ENCODE peak calls at places on chromosome 4, in ten cellular contexts. M is neuronal stem cell; O is Karpas-422; Y is naive thymus-derived CD4-positive, alpha-beta T cell; K is ovary; T is stomach; C is osteoblast; E is right lobe of liver; S is ascending aorta; H is iPS DF 6.9. V is an unnamed sample.

GRCh38 chr4:42579903-42580302 is 77.0 kb downstream of the ATP8A1 start:
- DNase-seq in K (no peak), O (no peak), C (no peak), H (no peak), M (no peak), T (no peak), S (no peak), Y (no peak), E (no peak), V (no peak)

GRCh38 chr4:179692251-179692650 is 2250.0 kb upstream of the AGA start:
- DNase-seq in S (no peak), Y (no peak), M (no peak), E (no peak), K (no peak), T (no peak), C (no peak), O (no peak), H (no peak), V (no peak)

GRCh38 chr4:105197777-105198176 is 51.1 kb downstream of the TET2 start:
- DNase-seq in E (no peak), C (no peak), M (no peak), K (no peak), T (no peak), Y (no peak), S (no peak), H (no peak), O (no peak), V (no peak)

GRCh38 chr4:7691992-7692391 is 247.7 kb downstream of the AFAP1 start:
- DNase-seq in M (no peak), O (no peak), E (no peak), Y (no peak), K (peak; percentile 46), C (peak; percentile 58), T (no peak), H (no peak), S (no peak), V (no peak)

GRCh38 chr4:140603286-140603685 is 34.5 kb upstream of the UCP1 start:
- DNase-seq in Y (no peak), C (no peak), K (no peak), H (no peak), T (no peak), S (no peak), O (no peak), E (no peak), M (no peak), V (no peak)

GRCh38 chr4:168387091-168387490 is 68.5 kb upstream of the DDX60 start:
- DNase-seq in C (no peak), O (no peak), S (no peak), T (no peak), M (no peak), K (no peak), E (no peak), H (no peak), Y (no peak), V (no peak)

GRCh38 chr4:41362647-41363383 is 106.1 kb downstream of the UCHL1 start:
- DNase-seq in S (no peak), Y (no peak), E (no peak), T (no peak), O (no peak), H (no peak), C (no peak), K (no peak), M (no peak), V (peak; percentile 54)

GRCh38 chr4:76090241-76090691 is 15.8 kb downstream of the ART3 start:
- DNase-seq in O (no peak), Y (no peak), C (peak; percentile 18), H (no peak), S (peak; percentile 64), K (no peak), E (no peak), M (no peak), T (no peak), V (no peak)

GRCh38 chr4:78250500-78250899 is 193.4 kb downstream of the FRAS1 start:
- DNase-seq in T (no peak), E (no peak), O (peak; percentile 45), C (no peak), Y (no peak), M (no peak), K (no peak), S (no peak), H (no peak), V (no peak)

GRCh38 chr4:40515398-40516293 is 114.0 kb downstream of the RBM47 start:
- DNase-seq in Y (no peak), K (no peak), O (peak; percentile 60), C (peak; percentile 8), T (peak; percentile 72), S (no peak), H (no peak), E (peak; percentile 71), M (no peak), V (no peak)

GRCh38 chr4:73257995-73258667 is 467 bp downstream of the ANKRD17 start:
- DNase-seq in H (no peak), Y (peak; percentile 73), T (no peak), C (peak; percentile 75), S (no peak), M (peak; percentile 40), K (peak; percentile 28), E (peak; percentile 21), O (peak; percentile 79), V (peak; percentile 81)

GRCh38 chr4:128916832-128917231 is 107.3 kb downstream of the JADE1 start:
- DNase-seq in K (no peak), C (no peak), M (no peak), S (peak; percentile 64), T (no peak), H (no peak), O (no peak), E (no peak), Y (no peak), V (no peak)

GRCh38 chr4:7431696-7432530 is 2.8 kb downstream of the PSAPL1 start:
- DNase-seq in M (no peak), H (no peak), S (no peak), T (peak; percentile 68), O (no peak), Y (no peak), C (peak; percentile 57), K (no peak), E (peak; percentile 13), V (no peak)

GRCh38 chr4:108140328-108140727 is 28.4 kb downstream of the LEF1 start:
- DNase-seq in K (no peak), S (no peak), M (no peak), O (no peak), C (no peak), H (no peak), T (no peak), Y (peak; percentile 40), E (no peak), V (no peak)

GRCh38 chr4:6062133-6062532 is 43.9 kb upstream of the C4orf50 start:
- DNase-seq in O (no peak), H (no peak), M (no peak), Y (no peak), K (no peak), C (peak; percentile 37), T (no peak), S (no peak), E (no peak), V (no peak)

GRCh38 chr4:169103966-169104412 is 93.9 kb upstream of the CBR4 start:
- DNase-seq in S (no peak), O (no peak), C (no peak), H (peak; percentile 48), Y (no peak), M (peak; percentile 58), T (no peak), K (no peak), E (no peak), V (peak; percentile 36)

GRCh38 chr4:158778712-158779111 is 9.9 kb downstream of the FNIP2 start:
- DNase-seq in H (no peak), T (peak; percentile 71), Y (no peak), O (no peak), E (no peak), K (no peak), M (no peak), C (no peak), S (no peak), V (no peak)
- H3K4me1 ChIP-seq in H (peaks cover 1% of the 10 kb centered on the region), T (peaks cover 67% of the 10 kb centered on the region), Y (no peaks in the 10 kb centered on the region), O (peaks cover 7% of the 10 kb centered on the region), E (no peaks in the 10 kb centered on the region), K (peaks cover 5% of the 10 kb centered on the region), M (peaks cover 6% of the 10 kb centered on the region), C (peaks cover 37% of the 10 kb centered on the region), S (peaks cover 36% of the 10 kb centered on the region), V (peaks cover 56% of the 10 kb centered on the region)

DNA sequence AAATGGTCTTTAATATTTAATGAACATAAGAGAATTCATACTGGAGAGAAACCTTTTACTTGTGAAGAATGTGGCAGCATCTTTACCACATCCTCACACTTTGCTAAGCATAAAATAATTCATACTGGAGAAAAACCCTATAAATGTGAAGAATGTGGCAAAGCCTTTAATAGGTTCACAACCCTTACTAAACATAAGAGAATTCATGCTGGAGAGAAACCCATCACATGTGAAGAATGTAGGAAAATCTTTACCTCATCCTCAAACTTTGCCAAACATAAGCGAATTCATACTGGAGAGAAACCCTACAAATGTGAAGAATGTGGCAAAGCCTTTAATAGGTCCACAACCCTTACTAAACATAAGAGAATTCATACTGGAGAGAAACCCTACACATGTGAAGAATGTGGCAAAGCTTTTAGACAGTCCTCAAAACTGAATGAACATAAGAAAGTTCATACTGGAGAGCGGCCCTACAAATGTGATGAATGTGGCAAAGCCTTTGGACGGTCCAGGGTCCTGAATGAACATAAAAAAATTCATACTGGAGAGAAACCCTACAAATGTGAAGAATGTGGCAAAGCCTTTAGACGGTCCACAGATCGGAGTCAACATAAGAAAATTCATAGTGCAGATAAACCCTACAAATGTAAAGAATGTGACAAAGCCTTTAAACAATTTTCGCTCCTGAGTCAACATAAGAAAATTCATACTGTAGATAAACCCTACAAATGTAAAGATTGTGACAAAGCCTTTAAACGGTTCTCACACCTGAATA is 35.6 kb downstream of the ZNF141 start:
- DNase-seq in E (no peak), H (no peak), K (no peak), Y (no peak), T (no peak), S (no peak), C (no peak), M (no peak), O (no peak), V (no peak)
- H3K36me3 ChIP-seq in E (peaks cover 10% of the 10 kb centered on the region), H (peaks cover 17% of the 10 kb centered on the region), K (peaks cover 9% of the 10 kb centered on the region), Y (peaks cover 16% of the 10 kb centered on the region), T (peaks cover 69% of the 10 kb centered on the region), S (peaks cover 62% of the 10 kb centered on the region), C (peaks cover 20% of the 10 kb centered on the region), M (peaks cover 12% of the 10 kb centered on the region), O (peaks cover 79% of the 10 kb centered on the region), V (no peaks in the 10 kb centered on the region)

DNA sequence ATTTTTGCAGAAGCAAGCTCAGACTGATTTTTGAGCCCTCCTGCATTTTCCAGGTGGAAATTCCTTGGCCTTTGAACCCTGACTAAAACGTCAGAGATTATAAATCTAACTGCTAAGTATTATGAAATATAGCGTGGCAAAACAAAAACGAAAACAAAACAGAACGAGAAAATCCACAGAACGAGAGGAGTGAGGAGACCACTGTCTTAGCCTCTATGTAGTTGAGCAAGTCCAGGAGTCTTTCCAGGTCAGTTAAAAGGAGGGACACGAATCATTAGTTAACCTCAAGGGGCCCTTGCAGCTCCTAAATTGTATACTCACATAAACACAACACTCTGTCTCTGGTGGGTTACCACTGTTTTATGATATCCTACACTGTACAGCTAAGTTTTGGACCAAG is 80.2 kb downstream of the SYNPO2 start:
- DNase-seq in O (no peak), C (no peak), M (no peak), K (no peak), Y (no peak), H (no peak), S (no peak), E (no peak), T (no peak), V (no peak)
- H3K27ac ChIP-seq in O (no peak overlapping the region), C (peak overlapping the region; percentile 67), M (no peak overlapping the region), K (peak overlapping the region; percentile 65), Y (no peak overlapping the region), H (no peak overlapping the region), S (peak overlapping the region; percentile 84), E (peak overlapping the region; percentile 53), T (no peak overlapping the region), V (peak overlapping the region; percentile 34)

GRCh38 chr4:185138161-185138560 is 4.9 kb upstream of the SLC25A4 start:
- DNase-seq in S (no peak), O (no peak), M (no peak), E (no peak), T (no peak), Y (no peak), H (no peak), K (no peak), C (no peak), V (no peak)
- H3K4me1 ChIP-seq in S (peaks cover 3% of the 10 kb centered on the region), O (peaks cover 7% of the 10 kb centered on the region), M (peaks cover 2% of the 10 kb centered on the region), E (no peaks in the 10 kb centered on the region), T (peaks cover 9% of the 10 kb centered on the region), Y (peaks cover 5% of the 10 kb centered on the region), H (no peaks in the 10 kb centered on the region), K (peaks cover 5% of the 10 kb centered on the region), C (peaks cover 8% of the 10 kb centered on the region), V (peaks cover 7% of the 10 kb centered on the region)

V was measured in SJSA1.